ENCODE peak calls at places on chromosomes 16 and 17, in five cellular contexts. R is GM06990, D is uterus, A is lower leg skin, G is pancreas. L is an unnamed sample.

GRCh38 chr16:84885024-84885910 is 65.5 kb downstream of the CRISPLD2 start:
- DNase-seq in R (no peak), D (no peak), A (no peak), G (no peak), L (no peak)

GRCh38 chr16:55528974-55529373 is 20.1 kb downstream of the LPCAT2 start:
- DNase-seq in R (no peak), D (no peak), A (no peak), G (no peak), L (no peak)

GRCh38 chr16:27520982-27521673 is 28.6 kb downstream of the GTF3C1 start:
- DNase-seq in R (no peak), D (peak), A (no peak), G (no peak), L (no peak)

GRCh38 chr16:23570992-23571632 is 13.6 kb downstream of the UBFD1 start:
- DNase-seq in R (peak), D (no peak), A (no peak), G (no peak), L (no peak)

GRCh38 chr16:89572042-89572441 is 3.5 kb upstream of the CPNE7 start:
- DNase-seq in R (no peak), D (no peak), A (no peak), G (no peak), L (peak)

GRCh38 chr16:473046-474043 is 47.9 kb downstream of the RAB11FIP3 start:
- DNase-seq in R (no peak), D (no peak), A (no peak), G (no peak), L (no peak)

GRCh38 chr17:42991471-42991870 is 6.7 kb upstream of the RPL27 start:
- DNase-seq in R (no peak), D (no peak), A (no peak), G (no peak), L (no peak)

GRCh38 chr17:18055597-18055996 is 16.4 kb downstream of the GID4 start:
- DNase-seq in R (no peak), D (no peak), A (no peak), G (no peak), L (no peak)

GRCh38 chr17:74368341-74369152 is 1.2 kb downstream of the GPR142 start:
- DNase-seq in R (peak), D (peak), A (peak), G (peak), L (peak)

GRCh38 chr17:21090889-21091618 is 35.7 kb upstream of the DHRS7B start:
- DNase-seq in R (no peak), D (no peak), A (no peak), G (no peak), L (no peak)

GRCh38 chr17:74380959-74381808 is 13.9 kb downstream of the GPR142 start:
- DNase-seq in R (no peak), D (no peak), A (no peak), G (no peak), L (no peak)

GRCh38 chr16:52912565-52913173 is 140.0 kb downstream of the CHD9NB start:
- DNase-seq in R (no peak), D (peak), A (no peak), G (peak), L (peak)

GRCh38 chr16:1533443-1533951 is at the start of gene TMEM204:
- DNase-seq in R (no peak), D (peak), A (peak), G (no peak), L (peak)

GRCh38 chr16:84266451-84266850 is 26.6 kb upstream of the KCNG4 start:
- DNase-seq in R (no peak), D (no peak), A (no peak), G (no peak), L (peak)

GRCh38 chr16:4089811-4090293 is 26.4 kb downstream of the ADCY9 start:
- DNase-seq in R (no peak), D (no peak), A (peak), G (no peak), L (no peak)

GRCh38 chr16:17407321-17407720 is 63.4 kb downstream of the XYLT1 start:
- DNase-seq in R (no peak), D (no peak), A (no peak), G (no peak), L (no peak)

GRCh38 chr17:64920419-64921172 is 1.3 kb upstream of the LRRC37A3 start:
- DNase-seq in R (no peak), D (no peak), A (no peak), G (no peak), L (no peak)

GRCh38 chr16:85476389-85476788 is 136.7 kb upstream of the GSE1 start:
- DNase-seq in R (no peak), D (no peak), A (no peak), G (no peak), L (no peak)

GRCh38 chr16:87274808-87275207 is 42.4 kb downstream of the C16orf95 start:
- DNase-seq in R (no peak), D (no peak), A (no peak), G (no peak), L (no peak)

GRCh38 chr17:64156670-64157069 is 26.7 kb upstream of the ERN1 start:
- DNase-seq in R (no peak), D (no peak), A (peak), G (no peak), L (no peak)

GRCh38 chr16:82621796-82622195 is 5.0 kb upstream of the CDH13 start:
- DNase-seq in R (no peak), D (no peak), A (no peak), G (no peak), L (no peak)

GRCh38 chr16:997440-998051 is 16.0 kb downstream of the SOX8 start:
- DNase-seq in R (no peak), D (no peak), A (no peak), G (no peak), L (no peak)

GRCh38 chr17:27566673-27567562 is 64.1 kb upstream of the LGALS9 start:
- DNase-seq in R (no peak), D (no peak), A (no peak), G (no peak), L (no peak)

GRCh38 chr16:11706180-11706742 is 36.4 kb downstream of the TXNDC11 start:
- DNase-seq in R (no peak), D (no peak), A (no peak), G (no peak), L (peak)

GRCh38 chr16:71351558-71351901 is 7.0 kb upstream of the CALB2 start:
- DNase-seq in R (no peak), D (no peak), A (peak), G (no peak), L (no peak)

GRCh38 chr17:80704381-80704819 is 159.8 kb downstream of the RPTOR start:
- DNase-seq in R (no peak), D (no peak), A (no peak), G (no peak), L (no peak)
- TF ChIP-seq CTCF in R (no peak), D (no peak), A (no peak), G (no peak), L (no peak)

GRCh38 chr17:38430822-38431221 is 2.6 kb downstream of the ARHGAP23 start:
- DNase-seq in R (no peak), D (no peak), A (no peak), G (no peak), L (no peak)

GRCh38 chr17:38430316-38430715 is 2.1 kb downstream of the ARHGAP23 start:
- DNase-seq in R (no peak), D (no peak), A (no peak), G (no peak), L (no peak)

GRCh38 chr17:38428643-38429371 is 543 bp downstream of the ARHGAP23 start:
- DNase-seq in R (peak), D (peak), A (peak), G (no peak), L (peak)

GRCh38 chr17:38428150-38428642 is at the start of gene ARHGAP23:
- DNase-seq in R (no peak), D (peak), A (no peak), G (peak), L (peak)

DNA sequence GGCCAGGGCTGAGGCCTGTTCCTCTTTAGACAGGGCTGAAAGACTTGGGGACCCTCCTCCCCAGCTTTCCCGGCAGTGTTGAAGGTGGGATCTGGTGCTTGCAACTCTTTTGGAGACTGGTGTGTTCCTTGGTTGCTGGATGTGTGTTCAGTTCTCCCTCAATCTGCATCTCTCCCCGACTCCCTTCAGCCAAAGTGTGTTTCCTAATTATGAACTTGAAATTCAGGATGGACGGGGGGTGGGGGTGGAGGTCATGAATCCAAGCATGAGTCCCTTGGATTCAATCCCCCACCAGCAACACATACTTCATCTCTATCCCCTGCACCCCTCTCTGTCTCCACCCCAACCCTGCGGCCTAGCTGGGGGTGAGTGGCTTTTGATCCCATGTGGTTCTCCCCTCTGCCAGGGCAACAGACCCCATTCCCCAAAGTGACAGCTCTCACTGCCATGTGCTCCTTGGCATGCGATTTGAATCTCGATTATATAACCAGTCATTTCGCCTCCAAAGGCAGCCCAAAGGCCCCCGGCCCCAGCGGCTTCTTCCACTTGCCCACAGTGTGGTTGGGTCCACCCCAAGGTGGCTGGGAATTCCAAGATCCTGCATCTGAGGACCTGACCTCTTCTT is 1.3 kb downstream of the ARHGAP23 start:
- DNase-seq in R (no peak), D (no peak), A (no peak), G (no peak), L (no peak)
- H3K4me3 ChIP-seq in R (peak), D (peak), A (no peak), G (peak), L (no peak)

GRCh38 chr17:6495450-6496115 is 51.3 kb downstream of the PIMREG start:
- DNase-seq in R (no peak), D (no peak), A (peak), G (no peak), L (no peak)
- TF ChIP-seq CTCF in R (no peak), D (no peak), A (no peak), G (no peak), L (no peak)

DNA sequence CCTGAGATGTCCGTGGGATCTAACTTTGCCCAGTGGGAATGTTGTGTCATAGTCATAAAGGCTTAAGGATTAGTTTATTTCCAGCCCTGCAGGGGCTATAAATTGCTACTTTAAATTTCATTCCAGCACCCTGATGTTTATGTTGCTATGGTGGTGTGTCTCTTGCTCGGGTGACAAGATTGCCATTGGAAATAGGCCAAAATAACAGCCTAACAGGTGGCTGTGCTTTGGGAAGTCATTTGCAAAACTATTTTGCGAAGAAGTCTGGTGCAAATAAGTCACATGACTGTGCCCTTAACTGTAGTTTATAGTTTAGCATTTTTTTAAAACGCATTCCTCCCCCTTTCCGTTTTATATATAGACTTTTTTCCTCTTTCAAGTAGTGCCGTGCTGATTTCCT is 23.1 kb downstream of the PITPNC1 start:
- DNase-seq in R (no peak), D (no peak), A (no peak), G (no peak), L (no peak)
- H3K4me3 ChIP-seq in R (no peak), D (no peak), A (no peak), G (no peak), L (no peak)

L was measured in GM12865.